ENCODE peak calls at places on chromosomes 13 and 19, in ten cellular contexts. D, P, J, V, E, C, K, S, T and O are unnamed samples.

GRCh38 chr13:30371649-30372265 is 50.5 kb upstream of the UBE2L5 start:
- DNase-seq in E (peak), K (no peak), D (no peak), C (peak), P (no peak), S (no peak), J (no peak), V (no peak), T (no peak), O (no peak)

GRCh38 chr13:109567315-109567714 is 219.1 kb downstream of the IRS2 start:
- DNase-seq in J (no peak), S (no peak), C (no peak), K (no peak), T (no peak), P (no peak), V (no peak), D (no peak), E (no peak), O (no peak)

GRCh38 chr13:45434556-45435371 is 16.6 kb upstream of the SLC25A30 start:
- DNase-seq in J (no peak), V (no peak), T (no peak), S (no peak), E (no peak), D (no peak), K (no peak), P (no peak), C (no peak), O (no peak)

GRCh38 chr13:94345374-94346195 is 133.9 kb downstream of the DCT start:
- DNase-seq in V (no peak), P (no peak), T (no peak), K (no peak), J (peak), C (no peak), S (no peak), E (no peak), D (no peak), O (no peak)

GRCh38 chr19:616276-616675 is 17.1 kb downstream of the POLRMT start:
- DNase-seq in V (no peak), E (no peak), K (no peak), J (no peak), S (no peak), D (no peak), T (no peak), P (no peak), C (no peak), O (no peak)

GRCh38 chr19:14149509-14149994 is 13.2 kb upstream of the ASF1B start:
- DNase-seq in S (no peak), J (no peak), T (peak), D (no peak), K (no peak), V (no peak), P (no peak), E (no peak), C (peak), O (no peak)

GRCh38 chr19:39846678-39847486 is 703 bp upstream of the FBL start:
- DNase-seq in S (no peak), V (no peak), D (no peak), T (no peak), J (no peak), P (no peak), E (no peak), C (no peak), K (no peak), O (no peak)

GRCh38 chr13:114259974-114260373 is 21.4 kb upstream of the UPF3A start:
- DNase-seq in K (no peak), P (no peak), J (no peak), C (no peak), D (no peak), S (no peak), V (no peak), E (no peak), T (no peak), O (no peak)

GRCh38 chr19:48117515-48118330 is 7.1 kb upstream of the PLA2G4C start:
- DNase-seq in V (no peak), C (no peak), T (no peak), P (no peak), E (no peak), S (no peak), D (no peak), J (no peak), K (no peak), O (no peak)

GRCh38 chr13:30196025-30196424 is 111.3 kb downstream of the KATNAL1 start:
- DNase-seq in K (no peak), P (peak), S (no peak), E (no peak), J (no peak), V (no peak), D (peak), T (no peak), C (no peak), O (no peak)

GRCh38 chr13:49980266-49980665 is 16.6 kb upstream of the TRIM13 start:
- DNase-seq in P (no peak), K (no peak), D (no peak), S (no peak), T (no peak), J (no peak), C (no peak), V (no peak), E (no peak), O (no peak)